ENCODE peak calls at places on chromosome 19, in six cellular contexts. F is suprapubic skin, V is heart left ventricle, N is breast epithelium, L is A549, I is body of pancreas. Z is an unnamed sample.

GRCh38 chr19:35577918-35578317 is 8.1 kb upstream of the PMIS2 start:
- DNase-seq in F (no peak), I (no peak), L (no peak), N (no peak), V (no peak), Z (no peak)

GRCh38 chr19:11423804-11424318 is 4.7 kb upstream of the RGL3 start:
- DNase-seq in F (no peak), I (no peak), L (no peak), N (no peak), V (no peak), Z (no peak)

GRCh38 chr19:1862424-1863307 is 713 bp downstream of the KLF16 start:
- DNase-seq in L (no peak), I (peak), F (no peak), N (no peak), V (peak), Z (no peak)

GRCh38 chr19:43726736-43727592 is 11.1 kb downstream of the IRGC start:
- DNase-seq in I (no peak), L (no peak), V (peak), F (no peak), N (peak), Z (no peak)

GRCh38 chr19:38197937-38198704 is 25.9 kb downstream of the DPF1 start:
- DNase-seq in F (no peak), V (no peak), I (no peak), L (no peak), N (no peak), Z (no peak)

GRCh38 chr19:18431351-18432197 is 6.4 kb downstream of the ISYNA1 start:
- DNase-seq in F (no peak), V (no peak), L (no peak), I (no peak), N (no peak), Z (no peak)

GRCh38 chr19:21519488-21519887 is 14.1 kb downstream of the ZNF429 start:
- DNase-seq in I (no peak), F (no peak), L (no peak), V (no peak), N (no peak), Z (no peak)

GRCh38 chr19:33248104-33248503 is 22.5 kb upstream of the SLC7A10 start:
- DNase-seq in V (no peak), F (no peak), N (no peak), L (no peak), I (no peak), Z (no peak)

GRCh38 chr19:32555786-32556185 is 25.2 kb upstream of the PDCD5 start:
- DNase-seq in L (no peak), V (no peak), N (no peak), I (no peak), F (no peak), Z (no peak)

GRCh38 chr19:35114656-35115537 is 726 bp upstream of the FXYD3 start:
- DNase-seq in I (peak), F (no peak), V (peak), L (peak), N (peak), Z (peak)

GRCh38 chr19:33309826-33310225 is 7.5 kb upstream of the CEBPA start:
- DNase-seq in F (no peak), I (no peak), V (no peak), L (no peak), N (no peak), Z (peak)

GRCh38 chr19:36605101-36605838 is at the start of gene ZNF382:
- DNase-seq in F (peak), V (peak), N (peak), I (peak), L (no peak), Z (peak)

GRCh38 chr19:47157455-47158321 is 27.1 kb downstream of the SAE1 start:
- DNase-seq in N (peak), I (no peak), L (no peak), F (peak), V (peak), Z (no peak)

GRCh38 chr19:48683349-48683748 is 10.5 kb upstream of the NTN5 start:
- DNase-seq in N (no peak), L (no peak), F (no peak), I (no peak), V (peak), Z (no peak)

GRCh38 chr19:44570984-44571684 is 41.7 kb upstream of the CEACAM20 start:
- DNase-seq in V (peak), N (peak), L (peak), I (peak), F (no peak), Z (no peak)

GRCh38 chr19:13797870-13798269 is 2.6 kb downstream of the ZSWIM4 start:
- DNase-seq in V (no peak), I (no peak), L (no peak), N (peak), F (no peak), Z (no peak)

GRCh38 chr19:18741566-18742121 is 49.5 kb downstream of the COMP start:
- DNase-seq in N (peak), V (no peak), L (no peak), I (peak), F (no peak), Z (no peak)

GRCh38 chr19:3682741-3683404 is 17.4 kb downstream of the PIP5K1C start:
- DNase-seq in N (no peak), I (no peak), L (no peak), F (no peak), V (no peak), Z (no peak)

GRCh38 chr19:46283771-46284170 is 13.1 kb upstream of the HIF3A start:
- DNase-seq in F (no peak), N (no peak), L (no peak), I (no peak), V (peak), Z (no peak)

GRCh38 chr19:16807416-16808274 is 21.6 kb upstream of the SIN3B start:
- DNase-seq in L (no peak), V (no peak), I (no peak), F (no peak), N (no peak), Z (no peak)

GRCh38 chr19:18672606-18673337 is 10.7 kb upstream of the CRTC1 start:
- DNase-seq in N (no peak), L (no peak), F (no peak), V (no peak), I (no peak), Z (no peak)

GRCh38 chr19:45075215-45076028 is 856 bp downstream of the ZNF296 start:
- DNase-seq in L (peak), F (peak), I (peak), V (peak), N (peak), Z (no peak)

GRCh38 chr19:51712461-51713081 is 11.2 kb downstream of the HAS1 start:
- DNase-seq in V (no peak), N (no peak), F (no peak), I (no peak), L (peak), Z (no peak)

GRCh38 chr19:4596033-4596904 is 36.8 kb upstream of the SEMA6B start:
- DNase-seq in F (no peak), I (no peak), N (no peak), L (no peak), V (no peak), Z (no peak)

GRCh38 chr19:13909430-13909829 is 3.4 kb downstream of the CC2D1A start:
- DNase-seq in N (no peak), I (peak), F (no peak), V (no peak), L (no peak), Z (no peak)

GRCh38 chr19:991174-991931 is 7.2 kb downstream of the WDR18 start:
- DNase-seq in I (no peak), V (no peak), F (no peak), L (no peak), N (no peak), Z (no peak)

GRCh38 chr19:35347171-35347929 is at the start of gene FFAR1:
- DNase-seq in F (peak), N (no peak), V (peak), I (no peak), L (no peak), Z (peak)

GRCh38 chr19:46863818-46864629 is 3.2 kb downstream of the ARHGAP35 start:
- DNase-seq in V (peak), L (no peak), F (peak), N (peak), I (no peak), Z (no peak)

GRCh38 chr19:3061214-3062161 is 807 bp downstream of the TLE5 start:
- DNase-seq in V (peak), L (no peak), I (no peak), F (no peak), N (no peak), Z (no peak)

GRCh38 chr19:5282926-5283325 is 57.7 kb downstream of the PTPRS start:
- DNase-seq in V (no peak), N (no peak), L (no peak), F (no peak), I (no peak), Z (no peak)

GRCh38 chr19:58338336-58338735 is 11.5 kb downstream of the ZSCAN22 start:
- DNase-seq in V (no peak), I (no peak), N (no peak), L (no peak), F (no peak), Z (no peak)

GRCh38 chr19:58336216-58336615 is 9.4 kb downstream of the ZSCAN22 start:
- DNase-seq in F (no peak), N (no peak), I (no peak), V (no peak), L (no peak), Z (no peak)

GRCh38 chr19:58336820-58337219 is 10.0 kb downstream of the ZSCAN22 start:
- DNase-seq in V (no peak), N (no peak), I (no peak), L (no peak), F (no peak), Z (no peak)

GRCh38 chr19:58335630-58336029 is 8.8 kb downstream of the ZSCAN22 start:
- DNase-seq in N (no peak), I (no peak), F (no peak), V (no peak), L (no peak), Z (no peak)

DNA sequence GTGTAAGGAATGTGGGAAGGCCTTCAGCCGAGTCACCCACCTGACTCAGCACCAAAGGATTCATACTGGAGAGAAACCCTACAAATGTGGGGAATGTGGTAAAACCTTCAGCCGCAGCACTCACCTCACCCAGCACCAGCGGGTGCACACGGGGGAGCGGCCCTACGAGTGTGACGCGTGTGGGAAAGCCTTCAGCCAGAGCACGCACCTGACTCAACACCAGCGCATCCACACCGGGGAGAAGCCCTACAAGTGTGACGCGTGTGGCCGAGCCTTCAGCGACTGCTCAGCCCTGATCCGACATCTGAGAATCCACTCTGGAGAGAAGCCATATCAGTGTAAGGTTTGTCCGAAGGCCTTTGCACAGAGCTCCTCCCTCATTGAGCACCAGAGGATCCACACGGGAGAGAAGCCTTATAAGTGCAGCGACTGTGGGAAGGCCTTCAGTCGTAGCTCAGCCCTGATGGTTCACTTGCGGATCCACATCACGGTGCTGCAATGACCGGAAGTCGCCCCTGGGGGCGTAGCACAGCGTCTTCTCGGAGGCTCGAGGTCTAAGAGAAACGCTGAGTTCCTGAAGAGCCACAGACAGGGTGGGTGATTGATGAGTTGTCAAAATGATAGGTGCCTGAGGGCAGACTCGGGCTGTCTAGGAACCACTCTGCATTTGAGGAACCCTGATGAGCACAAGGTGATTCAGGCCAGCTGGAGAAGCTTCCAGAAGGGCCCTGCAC is 12.2 kb downstream of the ZSCAN22 start:
- DNase-seq in I (no peak), V (no peak), L (no peak), N (no peak), F (no peak), Z (no peak)
- TF ChIP-seq CTCF in I (no peak), V (no peak), L (no peak), N (no peak), F (no peak), Z (peak)

GRCh38 chr19:49811328-49811727 is 1.8 kb downstream of the FUZ start:
- DNase-seq in N (no peak), F (no peak), I (no peak), L (no peak), V (no peak), Z (no peak)

GRCh38 chr19:49807888-49808675 is 5.0 kb downstream of the FUZ start:
- DNase-seq in V (no peak), I (no peak), N (no peak), L (no peak), F (peak), Z (no peak)

GRCh38 chr19:49808762-49809154 is 4.3 kb downstream of the FUZ start:
- DNase-seq in I (peak), F (peak), N (peak), L (peak), V (peak), Z (peak)

GRCh38 chr19:49809987-49810389 is 3.1 kb downstream of the FUZ start:
- DNase-seq in I (no peak), N (no peak), F (peak), L (no peak), V (no peak), Z (no peak)

DNA sequence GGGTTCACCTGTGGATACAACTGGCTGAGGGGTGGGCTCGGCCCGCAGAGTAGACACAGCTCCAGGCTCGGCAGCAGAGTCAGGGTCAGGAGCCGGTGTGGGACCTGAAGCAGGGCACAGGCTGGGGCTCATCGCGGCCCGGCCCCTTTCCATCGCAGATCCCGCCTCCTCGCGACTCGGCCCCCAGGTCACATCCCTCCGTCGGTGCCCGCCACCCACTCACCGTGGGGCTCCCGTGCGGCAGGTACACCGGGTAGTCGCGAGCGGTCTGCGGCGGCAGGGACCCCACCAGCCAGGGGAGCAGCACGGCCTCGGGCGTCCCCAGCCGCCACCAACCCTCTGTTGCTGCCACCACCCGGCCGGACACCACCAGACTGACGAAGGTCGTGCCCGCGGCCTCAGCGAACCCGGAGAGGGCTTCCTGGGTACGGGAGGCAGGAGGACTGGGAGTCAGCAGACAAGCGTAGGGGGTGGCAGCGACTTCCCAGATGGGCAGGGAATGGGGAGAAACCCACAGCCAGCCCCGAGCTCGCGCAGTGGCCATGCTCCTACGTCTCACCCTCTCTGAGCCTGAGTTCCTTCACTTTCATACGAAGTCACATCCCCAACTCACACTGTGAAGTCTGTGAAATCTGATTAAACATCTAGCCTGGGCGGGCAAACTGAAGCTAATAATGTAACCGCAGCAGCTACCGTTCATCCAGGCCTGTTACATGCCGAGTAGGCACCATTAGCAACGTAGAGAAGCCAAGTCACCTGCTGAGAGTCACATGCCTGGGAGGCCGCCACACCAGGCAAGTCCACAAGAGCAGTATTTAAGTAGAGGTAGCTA is 3.7 kb downstream of the FUZ start:
- DNase-seq in N (peak), L (peak), F (peak), I (peak), V (peak), Z (no peak)
- TF ChIP-seq CTCF in N (no peak), L (peak), F (no peak), I (peak), V (peak), Z (no peak)

DNA sequence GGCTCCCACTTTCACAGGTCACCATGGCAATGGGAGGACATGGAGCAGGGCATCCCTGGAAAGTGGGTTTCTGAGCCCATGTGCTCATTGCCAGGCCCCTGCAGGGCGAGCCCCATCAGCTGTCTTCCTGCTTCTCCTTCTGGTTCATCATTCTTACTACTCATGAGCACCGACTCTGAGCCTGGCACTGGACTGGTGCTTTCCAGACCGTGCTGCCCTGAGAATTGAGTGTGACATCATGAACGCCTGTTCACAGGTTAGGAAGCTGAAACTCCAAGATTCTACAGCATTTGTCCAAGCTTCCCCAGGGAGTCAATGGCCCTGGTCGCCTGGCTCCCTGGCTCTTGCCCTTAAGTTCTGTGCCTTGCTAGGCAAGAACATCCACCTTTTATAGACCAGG is 210.4 kb upstream of the ZNF536 start:
- DNase-seq in L (no peak), F (peak), N (no peak), I (no peak), V (no peak), Z (no peak)
- TF ChIP-seq CTCF in L (no peak), F (no peak), N (no peak), I (no peak), V (no peak), Z (no peak)

GRCh38 chr19:10332158-10332964 is 968 bp downstream of the RAVER1 start:
- DNase-seq in L (no peak), V (no peak), F (no peak), N (no peak), I (no peak), Z (no peak)

GRCh38 chr19:10334340-10335148 is 1.2 kb upstream of the RAVER1 start:
- DNase-seq in L (peak), V (peak), N (peak), I (peak), F (peak), Z (peak)

GRCh38 chr19:10335149-10336053 is 2.1 kb upstream of the RAVER1 start:
- DNase-seq in I (no peak), V (no peak), L (no peak), F (no peak), N (no peak), Z (no peak)

GRCh38 chr19:10333758-10334339 is 520 bp upstream of the RAVER1 start:
- DNase-seq in V (no peak), I (peak), L (no peak), N (no peak), F (no peak), Z (no peak)

GRCh38 chr19:10332965-10333757 is at the start of gene RAVER1:
- DNase-seq in L (peak), N (peak), I (peak), V (peak), F (peak), Z (peak)
- TF ChIP-seq CTCF in L (no peak), N (peak), I (peak), V (no peak), F (no peak), Z (peak)

GRCh38 chr19:55354698-55355212 is at the start of gene COX6B2:
- DNase-seq in I (no peak), F (no peak), L (no peak), V (no peak), N (no peak), Z (no peak)
- TF ChIP-seq CTCF in I (no peak), F (no peak), L (no peak), V (no peak), N (no peak), Z (no peak)

DNA sequence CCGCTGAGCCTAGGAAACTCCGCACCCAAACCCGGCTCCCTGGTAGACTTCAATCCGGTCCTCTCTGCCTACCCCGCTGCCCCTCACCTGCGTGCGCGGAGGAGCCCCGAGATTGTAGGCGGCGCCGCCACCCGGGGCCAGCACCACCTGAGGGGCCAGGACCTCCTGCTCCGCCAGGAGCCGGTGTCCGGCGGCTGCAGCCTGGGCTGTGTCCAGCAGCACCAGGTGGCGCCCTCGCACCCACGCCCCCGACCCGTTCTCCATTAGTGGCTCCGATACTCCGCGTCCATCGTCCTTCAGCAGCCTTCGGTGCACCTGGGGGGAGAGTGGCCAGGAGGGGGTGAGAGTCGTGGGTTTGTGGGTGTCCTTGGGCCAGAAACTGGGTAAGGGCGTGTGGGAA is 18.5 kb downstream of the MAN2B1 start:
- DNase-seq in V (no peak), N (no peak), L (no peak), F (no peak), I (peak), Z (no peak)
- TF ChIP-seq CTCF in V (peak), N (no peak), L (no peak), F (no peak), I (no peak), Z (no peak)

GRCh38 chr19:6427131-6427530 is 2.5 kb upstream of the KHSRP start:
- DNase-seq in F (no peak), N (no peak), V (no peak), I (no peak), L (no peak), Z (no peak)

GRCh38 chr19:6425732-6426686 is 1.4 kb upstream of the KHSRP start:
- DNase-seq in V (no peak), I (no peak), F (no peak), L (no peak), N (no peak), Z (no peak)

GRCh38 chr19:6423499-6424189 is 967 bp downstream of the KHSRP start:
- DNase-seq in I (peak), L (peak), F (no peak), V (no peak), N (no peak), Z (no peak)

GRCh38 chr19:6424190-6424938 is at the start of gene KHSRP:
- DNase-seq in L (no peak), V (no peak), N (no peak), F (no peak), I (no peak), Z (no peak)

GRCh38 chr19:6424939-6425731 is 524 bp upstream of the KHSRP start:
- DNase-seq in I (peak), V (peak), N (peak), L (peak), F (peak), Z (peak)
- TF ChIP-seq CTCF in I (no peak), V (peak), N (no peak), L (no peak), F (no peak), Z (no peak)

GRCh38 chr19:28201462-28201943 is 1011.4 kb downstream of the UQCRFS1 start:
- DNase-seq in N (no peak), V (no peak), L (no peak), I (no peak), F (no peak), Z (no peak)

GRCh38 chr19:28196961-28197360 is 1016.0 kb downstream of the UQCRFS1 start:
- DNase-seq in V (no peak), N (no peak), F (no peak), L (no peak), I (no peak), Z (no peak)

GRCh38 chr19:28199323-28199722 is 1013.6 kb downstream of the UQCRFS1 start:
- DNase-seq in V (no peak), N (no peak), L (no peak), F (no peak), I (no peak), Z (no peak)
- TF ChIP-seq CTCF in V (no peak), N (no peak), L (no peak), F (no peak), I (no peak), Z (no peak)